ENCODE peak calls at places on chromosomes 16 and 17, in six cellular contexts. One of them, this sample, is unnamed. For H3K9me3, the result is how much of the 10 kb centered on the place peaks cover.

GRCh38 chr17:13725286-13725990 is 123.7 kb upstream of the HS3ST3A1 start:
- DNase-seq in CD8-positive, alpha-beta memory T cell: no peak
- DNase-seq in A549: no peak
- DNase-seq in H9: no peak
- DNase-seq in colonic mucosa: no peak
- DNase-seq in naive thymus-derived CD4-positive, alpha-beta T cell: no peak
- DNase-seq in this sample: no peak

GRCh38 chr17:75412455-75413317 is 7.2 kb upstream of the GRB2 start:
- DNase-seq in colonic mucosa: peak
- DNase-seq in naive thymus-derived CD4-positive, alpha-beta T cell: peak
- DNase-seq in A549: peak
- DNase-seq in H9: peak
- DNase-seq in CD8-positive, alpha-beta memory T cell: peak
- DNase-seq in this sample: peak

GRCh38 chr16:8963825-8964441 is at the start of gene USP7:
- DNase-seq in H9: peak
- DNase-seq in A549: peak
- DNase-seq in CD8-positive, alpha-beta memory T cell: peak
- DNase-seq in colonic mucosa: peak
- DNase-seq in naive thymus-derived CD4-positive, alpha-beta T cell: peak
- DNase-seq in this sample: peak

GRCh38 chr16:85982563-85982939 is 83.6 kb downstream of the IRF8 start:
- DNase-seq in colonic mucosa: no peak
- DNase-seq in H9: no peak
- DNase-seq in CD8-positive, alpha-beta memory T cell: no peak
- DNase-seq in naive thymus-derived CD4-positive, alpha-beta T cell: no peak
- DNase-seq in A549: no peak
- DNase-seq in this sample: no peak

GRCh38 chr17:66625321-66625767 is 209.6 kb upstream of the CACNG5 start:
- DNase-seq in H9: no peak
- DNase-seq in CD8-positive, alpha-beta memory T cell: no peak
- DNase-seq in colonic mucosa: no peak
- DNase-seq in A549: peak
- DNase-seq in naive thymus-derived CD4-positive, alpha-beta T cell: no peak
- DNase-seq in this sample: no peak

GRCh38 chr16:1983544-1984346 is at the start of gene GFER:
- DNase-seq in CD8-positive, alpha-beta memory T cell: peak
- DNase-seq in H9: peak
- DNase-seq in A549: peak
- DNase-seq in colonic mucosa: peak
- DNase-seq in naive thymus-derived CD4-positive, alpha-beta T cell: peak
- DNase-seq in this sample: peak

GRCh38 chr17:75632428-75632827 is 806 bp upstream of the SMIM5 start:
- DNase-seq in CD8-positive, alpha-beta memory T cell: no peak
- DNase-seq in H9: no peak
- DNase-seq in colonic mucosa: no peak
- DNase-seq in naive thymus-derived CD4-positive, alpha-beta T cell: no peak
- DNase-seq in A549: no peak
- DNase-seq in this sample: no peak

GRCh38 chr16:67967183-67967955 is 1.1 kb downstream of the SLC12A4 start:
- DNase-seq in colonic mucosa: no peak
- DNase-seq in H9: no peak
- DNase-seq in A549: no peak
- DNase-seq in naive thymus-derived CD4-positive, alpha-beta T cell: no peak
- DNase-seq in CD8-positive, alpha-beta memory T cell: peak
- DNase-seq in this sample: no peak

GRCh38 chr16:58533751-58534470 is 18.6 kb downstream of the SETD6 start:
- DNase-seq in naive thymus-derived CD4-positive, alpha-beta T cell: no peak
- DNase-seq in H9: no peak
- DNase-seq in colonic mucosa: no peak
- DNase-seq in CD8-positive, alpha-beta memory T cell: no peak
- DNase-seq in A549: no peak
- DNase-seq in this sample: no peak

GRCh38 chr16:69927056-69927757 is 23.9 kb upstream of the CLEC18A start:
- DNase-seq in CD8-positive, alpha-beta memory T cell: no peak
- DNase-seq in naive thymus-derived CD4-positive, alpha-beta T cell: no peak
- DNase-seq in H9: no peak
- DNase-seq in A549: no peak
- DNase-seq in colonic mucosa: no peak
- DNase-seq in this sample: no peak

GRCh38 chr17:10844667-10845387 is 6.9 kb upstream of the PIRT start:
- DNase-seq in H9: peak
- DNase-seq in colonic mucosa: peak
- DNase-seq in A549: peak
- DNase-seq in CD8-positive, alpha-beta memory T cell: peak
- DNase-seq in naive thymus-derived CD4-positive, alpha-beta T cell: peak
- DNase-seq in this sample: peak

GRCh38 chr17:49959183-49959935 is 9.6 kb upstream of the DLX4 start:
- DNase-seq in H9: peak
- DNase-seq in A549: no peak
- DNase-seq in naive thymus-derived CD4-positive, alpha-beta T cell: no peak
- DNase-seq in CD8-positive, alpha-beta memory T cell: no peak
- DNase-seq in colonic mucosa: no peak
- DNase-seq in this sample: no peak

GRCh38 chr17:42407289-42407836 is 15.7 kb downstream of the CAVIN1 start:
- DNase-seq in colonic mucosa: peak
- DNase-seq in H9: peak
- DNase-seq in A549: peak
- DNase-seq in naive thymus-derived CD4-positive, alpha-beta T cell: no peak
- DNase-seq in CD8-positive, alpha-beta memory T cell: peak
- DNase-seq in this sample: no peak

GRCh38 chr17:8785547-8786412 is 13.4 kb downstream of the MFSD6L start:
- DNase-seq in H9: peak
- DNase-seq in A549: peak
- DNase-seq in colonic mucosa: peak
- DNase-seq in naive thymus-derived CD4-positive, alpha-beta T cell: peak
- DNase-seq in CD8-positive, alpha-beta memory T cell: peak
- DNase-seq in this sample: peak

GRCh38 chr16:66936889-66937554 is 1.7 kb downstream of the CES2 start:
- DNase-seq in naive thymus-derived CD4-positive, alpha-beta T cell: no peak
- DNase-seq in CD8-positive, alpha-beta memory T cell: no peak
- DNase-seq in A549: no peak
- DNase-seq in H9: no peak
- DNase-seq in colonic mucosa: no peak
- DNase-seq in this sample: no peak

GRCh38 chr17:78697846-78698343 is 84.2 kb downstream of the CYTH1 start:
- DNase-seq in H9: no peak
- DNase-seq in naive thymus-derived CD4-positive, alpha-beta T cell: no peak
- DNase-seq in A549: no peak
- DNase-seq in CD8-positive, alpha-beta memory T cell: no peak
- DNase-seq in colonic mucosa: no peak
- DNase-seq in this sample: no peak

GRCh38 chr16:26454102-26454501 is 612.6 kb upstream of the C16orf82 start:
- DNase-seq in A549: no peak
- DNase-seq in CD8-positive, alpha-beta memory T cell: no peak
- DNase-seq in colonic mucosa: no peak
- DNase-seq in naive thymus-derived CD4-positive, alpha-beta T cell: no peak
- DNase-seq in H9: no peak
- DNase-seq in this sample: no peak

GRCh38 chr16:30005341-30006094 is 5.3 kb downstream of the DOC2A start:
- DNase-seq in colonic mucosa: no peak
- DNase-seq in naive thymus-derived CD4-positive, alpha-beta T cell: no peak
- DNase-seq in CD8-positive, alpha-beta memory T cell: peak
- DNase-seq in H9: no peak
- DNase-seq in A549: peak
- DNase-seq in this sample: no peak

GRCh38 chr17:45812102-45812501 is 28.0 kb downstream of the CRHR1 start:
- DNase-seq in A549: peak
- DNase-seq in naive thymus-derived CD4-positive, alpha-beta T cell: no peak
- DNase-seq in H9: no peak
- DNase-seq in CD8-positive, alpha-beta memory T cell: no peak
- DNase-seq in colonic mucosa: no peak
- DNase-seq in this sample: no peak

GRCh38 chr17:74861554-74862107 is 1.9 kb upstream of the GRIN2C start:
- DNase-seq in CD8-positive, alpha-beta memory T cell: no peak
- DNase-seq in colonic mucosa: no peak
- DNase-seq in H9: no peak
- DNase-seq in A549: no peak
- DNase-seq in naive thymus-derived CD4-positive, alpha-beta T cell: no peak
- DNase-seq in this sample: no peak

GRCh38 chr16:12798171-12798570 is 5.5 kb downstream of the CPPED1 start:
- DNase-seq in H9: no peak
- DNase-seq in naive thymus-derived CD4-positive, alpha-beta T cell: no peak
- DNase-seq in CD8-positive, alpha-beta memory T cell: no peak
- DNase-seq in colonic mucosa: no peak
- DNase-seq in A549: no peak
- DNase-seq in this sample: no peak

GRCh38 chr16:24208710-24209109 is 47.4 kb upstream of the CACNG3 start:
- DNase-seq in A549: no peak
- DNase-seq in CD8-positive, alpha-beta memory T cell: no peak
- DNase-seq in H9: peak
- DNase-seq in colonic mucosa: no peak
- DNase-seq in naive thymus-derived CD4-positive, alpha-beta T cell: no peak
- DNase-seq in this sample: no peak

GRCh38 chr16:66717112-66717675 is 20.7 kb upstream of the CMTM4 start:
- DNase-seq in H9: peak
- DNase-seq in naive thymus-derived CD4-positive, alpha-beta T cell: no peak
- DNase-seq in A549: no peak
- DNase-seq in colonic mucosa: peak
- DNase-seq in CD8-positive, alpha-beta memory T cell: no peak
- DNase-seq in this sample: no peak

GRCh38 chr17:65987988-65988387 is 203.9 kb downstream of the CEP112 start:
- DNase-seq in CD8-positive, alpha-beta memory T cell: no peak
- DNase-seq in A549: peak
- DNase-seq in naive thymus-derived CD4-positive, alpha-beta T cell: no peak
- DNase-seq in H9: peak
- DNase-seq in colonic mucosa: peak
- DNase-seq in this sample: no peak

GRCh38 chr16:3095869-3096268 is 3.2 kb downstream of the ZSCAN10 start:
- DNase-seq in A549: peak
- DNase-seq in CD8-positive, alpha-beta memory T cell: peak
- DNase-seq in colonic mucosa: no peak
- DNase-seq in H9: no peak
- DNase-seq in naive thymus-derived CD4-positive, alpha-beta T cell: peak
- DNase-seq in this sample: peak

GRCh38 chr17:79483842-79484241 is 127.0 kb downstream of the RBFOX3 start:
- DNase-seq in A549: no peak
- DNase-seq in CD8-positive, alpha-beta memory T cell: no peak
- DNase-seq in H9: no peak
- DNase-seq in colonic mucosa: no peak
- DNase-seq in naive thymus-derived CD4-positive, alpha-beta T cell: no peak
- DNase-seq in this sample: no peak

GRCh38 chr17:4900231-4901107 is 1.1 kb downstream of the C17orf107 start:
- DNase-seq in CD8-positive, alpha-beta memory T cell: peak
- DNase-seq in naive thymus-derived CD4-positive, alpha-beta T cell: peak
- DNase-seq in colonic mucosa: peak
- DNase-seq in H9: peak
- DNase-seq in A549: no peak
- DNase-seq in this sample: peak

GRCh38 chr17:80030730-80031410 is 4.8 kb downstream of the TBC1D16 start:
- DNase-seq in CD8-positive, alpha-beta memory T cell: no peak
- DNase-seq in naive thymus-derived CD4-positive, alpha-beta T cell: no peak
- DNase-seq in A549: no peak
- DNase-seq in colonic mucosa: peak
- DNase-seq in H9: no peak
- DNase-seq in this sample: no peak

GRCh38 chr17:74433421-74434121 is 1.7 kb downstream of the GPRC5C start:
- DNase-seq in colonic mucosa: no peak
- DNase-seq in CD8-positive, alpha-beta memory T cell: no peak
- DNase-seq in A549: no peak
- DNase-seq in H9: peak
- DNase-seq in naive thymus-derived CD4-positive, alpha-beta T cell: no peak
- DNase-seq in this sample: no peak

GRCh38 chr17:33750943-33751701 is 458.0 kb upstream of the ASIC2 start:
- DNase-seq in naive thymus-derived CD4-positive, alpha-beta T cell: peak
- DNase-seq in A549: peak
- DNase-seq in H9: peak
- DNase-seq in CD8-positive, alpha-beta memory T cell: peak
- DNase-seq in colonic mucosa: peak
- DNase-seq in this sample: peak

GRCh38 chr16:71449020-71449419 is 7.2 kb upstream of the TLE7 start:
- DNase-seq in colonic mucosa: no peak
- DNase-seq in H9: no peak
- DNase-seq in CD8-positive, alpha-beta memory T cell: no peak
- DNase-seq in A549: no peak
- DNase-seq in naive thymus-derived CD4-positive, alpha-beta T cell: no peak
- DNase-seq in this sample: no peak
- H3K9me3 ChIP-seq in colonic mucosa: under half
- H3K9me3 ChIP-seq in H9: half or more
- H3K9me3 ChIP-seq in CD8-positive, alpha-beta memory T cell: under half
- H3K9me3 ChIP-seq in A549: half or more
- H3K9me3 ChIP-seq in naive thymus-derived CD4-positive, alpha-beta T cell: under half
- H3K9me3 ChIP-seq in this sample: under half

GRCh38 chr16:35752773-35753558 is 2293.6 kb downstream of the TP53TG3F start:
- DNase-seq in CD8-positive, alpha-beta memory T cell: no peak
- DNase-seq in H9: no peak
- DNase-seq in naive thymus-derived CD4-positive, alpha-beta T cell: no peak
- DNase-seq in A549: no peak
- DNase-seq in colonic mucosa: no peak
- DNase-seq in this sample: no peak
- H3K9me3 ChIP-seq in CD8-positive, alpha-beta memory T cell: under half
- H3K9me3 ChIP-seq in H9: half or more
- H3K9me3 ChIP-seq in naive thymus-derived CD4-positive, alpha-beta T cell: under half
- H3K9me3 ChIP-seq in A549: under half
- H3K9me3 ChIP-seq in colonic mucosa: under half
- H3K9me3 ChIP-seq in this sample: under half

GRCh38 chr16:75169899-75170405 is 21.6 kb downstream of the ZFP1 start:
- DNase-seq in naive thymus-derived CD4-positive, alpha-beta T cell: no peak
- DNase-seq in colonic mucosa: no peak
- DNase-seq in CD8-positive, alpha-beta memory T cell: no peak
- DNase-seq in H9: no peak
- DNase-seq in A549: no peak
- DNase-seq in this sample: no peak
- H3K9me3 ChIP-seq in naive thymus-derived CD4-positive, alpha-beta T cell: under half
- H3K9me3 ChIP-seq in colonic mucosa: under half
- H3K9me3 ChIP-seq in CD8-positive, alpha-beta memory T cell: half or more
- H3K9me3 ChIP-seq in H9: half or more
- H3K9me3 ChIP-seq in A549: half or more
- H3K9me3 ChIP-seq in this sample: under half

DNA sequence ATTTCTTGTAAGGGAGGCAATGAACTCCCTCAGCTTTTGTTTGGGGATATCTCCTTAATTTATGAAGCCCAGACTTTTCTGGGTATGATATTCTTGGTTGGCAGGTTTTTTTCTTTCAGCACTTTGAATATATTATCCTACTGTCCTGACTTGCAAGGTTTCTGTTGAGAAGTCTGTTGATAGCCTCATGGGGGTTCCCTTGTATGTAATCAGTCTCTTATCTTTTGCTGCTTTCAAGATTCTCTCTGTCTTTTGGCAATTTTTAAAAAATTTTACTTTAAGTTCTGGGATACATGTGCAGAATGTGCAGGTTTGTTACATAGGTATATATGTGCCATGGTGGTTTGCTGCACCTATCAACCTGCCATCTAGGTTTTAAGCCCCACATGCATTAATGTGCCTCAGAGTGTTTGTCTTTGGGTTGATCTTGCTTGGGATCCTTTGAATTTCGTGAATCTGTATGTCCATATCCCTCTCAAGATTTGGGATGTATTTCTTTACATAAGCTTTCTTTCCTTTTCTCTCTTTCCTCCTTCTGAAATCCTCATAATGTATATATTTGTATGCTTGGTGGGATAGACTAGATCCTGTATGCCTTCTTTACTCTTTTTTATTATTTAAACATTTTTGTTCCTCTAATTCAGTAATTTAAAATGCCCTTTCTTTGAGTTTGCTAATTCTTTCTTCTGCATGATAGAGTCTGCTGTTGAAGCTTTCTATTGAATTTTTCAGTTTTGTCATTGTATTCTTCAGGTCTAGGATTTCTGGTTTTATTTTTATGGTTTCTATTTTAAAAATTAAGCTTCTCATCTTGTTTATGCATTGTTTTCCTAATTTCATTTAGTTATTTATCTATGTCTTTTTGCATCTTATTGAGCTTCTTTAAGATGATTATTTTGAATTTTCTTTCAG is 5.2 kb upstream of the KRT25 start:
- DNase-seq in H9: no peak
- DNase-seq in A549: no peak
- DNase-seq in CD8-positive, alpha-beta memory T cell: no peak
- DNase-seq in naive thymus-derived CD4-positive, alpha-beta T cell: no peak
- DNase-seq in colonic mucosa: no peak
- DNase-seq in this sample: no peak
- H3K9me3 ChIP-seq in H9: under half
- H3K9me3 ChIP-seq in A549: half or more
- H3K9me3 ChIP-seq in CD8-positive, alpha-beta memory T cell: under half
- H3K9me3 ChIP-seq in naive thymus-derived CD4-positive, alpha-beta T cell: under half
- H3K9me3 ChIP-seq in colonic mucosa: under half
- H3K9me3 ChIP-seq in this sample: under half

This sample was measured in T-helper 17 cell.